ENCODE peak calls at places on chromosomes 4 and X, in four cellular contexts. Q, C, F and B are unnamed samples.

GRCh38 chr4:17614416-17615299 is at the start of gene MED28:
- DNase-seq in Q (peak), C (peak), F (peak), B (peak)

GRCh38 chr4:102143433-102143832 is 201.8 kb downstream of the SLC39A8 start:
- DNase-seq in Q (no peak), C (no peak), F (no peak), B (no peak)

GRCh38 chr4:128871948-128872347 is 62.4 kb downstream of the JADE1 start:
- DNase-seq in Q (peak), C (no peak), F (peak), B (peak)

GRCh38 chr4:77762531-77762930 is 56.6 kb downstream of the CNOT6L start:
- DNase-seq in Q (no peak), C (no peak), F (no peak), B (no peak)

GRCh38 chr4:187204389-187204920 is 480.8 kb upstream of the FAT1 start:
- DNase-seq in Q (no peak), C (no peak), F (peak), B (peak)

GRCh38 chr4:37431417-37431743 is 186.8 kb downstream of the NWD2 start:
- DNase-seq in Q (no peak), C (no peak), F (no peak), B (no peak)

GRCh38 chr4:16466581-16466980 is 240.3 kb upstream of the TAPT1 start:
- DNase-seq in Q (no peak), C (no peak), F (no peak), B (no peak)

GRCh38 chr4:133866328-133866699 is 335.3 kb downstream of the PABPC4L start:
- DNase-seq in Q (no peak), C (no peak), F (peak), B (peak)

GRCh38 chr4:61397174-61397573 is 197.0 kb downstream of the ADGRL3 start:
- DNase-seq in Q (no peak), C (no peak), F (no peak), B (peak)

GRCh38 chr4:726235-726787 is 20.7 kb downstream of the PCGF3 start:
- DNase-seq in Q (no peak), C (peak), F (no peak), B (peak)

GRCh38 chr4:8777320-8778196 is 94.1 kb downstream of the HMX1 start:
- DNase-seq in Q (no peak), C (no peak), F (no peak), B (no peak)

GRCh38 chrX:70762285-70762684 is 146.2 kb downstream of the TEX11 start:
- DNase-seq in Q (no peak), C (no peak), F (no peak), B (no peak)

GRCh38 chr4:14568356-14568755 is 433.9 kb upstream of the CPEB2 start:
- DNase-seq in Q (no peak), C (no peak), F (peak), B (peak)

GRCh38 chrX:153922932-153923857 is 2.9 kb downstream of the ARHGAP4 start:
- DNase-seq in Q (peak), C (peak), F (no peak), B (peak)

GRCh38 chrX:19888419-19888879 is 1.0 kb upstream of the SH3KBP1 start:
- DNase-seq in Q (peak), C (peak), F (peak), B (peak)

GRCh38 chr4:7170012-7170411 is 22.3 kb upstream of the SORCS2 start:
- DNase-seq in Q (no peak), C (no peak), F (no peak), B (no peak)

GRCh38 chrX:131977619-131978018 is 45.5 kb upstream of the STK26 start:
- DNase-seq in Q (no peak), C (no peak), F (peak), B (no peak)

GRCh38 chr4:184806711-184807110 is 19.1 kb downstream of the ACSL1 start:
- DNase-seq in Q (no peak), C (no peak), F (no peak), B (no peak)

GRCh38 chrX:27878862-27879261 is 71.1 kb downstream of the MAGEB10 start:
- DNase-seq in Q (no peak), C (no peak), F (no peak), B (no peak)

GRCh38 chrX:3651272-3651671 is 62.2 kb downstream of the PRKX start:
- DNase-seq in Q (no peak), C (no peak), F (peak), B (peak)

GRCh38 chrX:103584606-103585005 is 709 bp upstream of the TCEAL4 start:
- DNase-seq in Q (no peak), C (no peak), F (peak), B (peak)

GRCh38 chr4:172772781-172773180 is 395.8 kb upstream of the GALNT7 start:
- DNase-seq in Q (no peak), C (no peak), F (no peak), B (no peak)

GRCh38 chr4:122003335-122003734 is 51.5 kb upstream of the TRPC3 start:
- DNase-seq in Q (no peak), C (no peak), F (peak), B (no peak)

GRCh38 chr4:85107553-85107952 is 141.1 kb upstream of the WDFY3 start:
- DNase-seq in Q (no peak), C (no peak), F (no peak), B (no peak)

GRCh38 chr4:1209821-1210220 is 37.4 kb upstream of the SPON2 start:
- DNase-seq in Q (peak), C (peak), F (no peak), B (peak)

GRCh38 chrX:13487731-13488505 is 81.5 kb upstream of the EGFL6 start:
- DNase-seq in Q (peak), C (peak), F (peak), B (peak)

GRCh38 chrX:87516716-87517115 is 886 bp upstream of the KLHL4 start:
- DNase-seq in Q (no peak), C (no peak), F (peak), B (peak)

GRCh38 chr4:176927117-176927516 is 134.4 kb upstream of the VEGFC start:
- DNase-seq in Q (no peak), C (no peak), F (no peak), B (no peak)
- TF ChIP-seq CTCF in Q (no peak), C (no peak), F (no peak), B (no peak)

GRCh38 chrX:9728271-9728670 is 37.4 kb downstream of the GPR143 start:
- DNase-seq in Q (no peak), C (no peak), F (no peak), B (no peak)

GRCh38 chrX:9729161-9729885 is 36.3 kb downstream of the GPR143 start:
- DNase-seq in Q (no peak), C (no peak), F (no peak), B (no peak)

GRCh38 chrX:9730078-9730477 is 35.6 kb downstream of the GPR143 start:
- DNase-seq in Q (no peak), C (no peak), F (no peak), B (no peak)

DNA sequence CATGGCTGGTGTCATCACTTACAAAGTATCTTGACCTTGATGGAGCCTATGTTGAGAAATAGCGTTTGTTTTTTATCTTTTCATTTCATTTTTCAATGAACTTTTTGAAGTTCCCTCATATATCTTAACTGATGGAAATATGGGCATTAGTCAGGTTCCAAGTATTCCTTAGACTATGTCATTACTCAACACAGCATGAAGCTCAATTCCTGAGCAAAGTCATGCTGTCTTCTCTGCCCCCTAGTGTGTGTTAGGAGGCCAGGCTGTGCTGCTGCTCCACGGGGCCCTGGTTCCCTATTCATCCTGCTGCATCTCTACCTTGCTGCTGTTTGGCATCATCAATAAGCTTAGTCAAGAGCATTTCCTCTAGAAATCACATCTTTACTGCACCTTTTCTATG is 40.9 kb downstream of the GPR143 start:
- DNase-seq in Q (no peak), C (no peak), F (peak), B (peak)
- TF ChIP-seq CTCF in Q (no peak), C (no peak), F (peak), B (no peak)

GRCh38 chrX:72048515-72049455 is 82.9 kb downstream of the RTL5 start:
- DNase-seq in Q (no peak), C (no peak), F (no peak), B (no peak)
- TF ChIP-seq CTCF in Q (peak), C (no peak), F (peak), B (no peak)

GRCh38 chr4:106140601-106141000 is 175.4 kb downstream of the TBCK start:
- DNase-seq in Q (no peak), C (no peak), F (no peak), B (peak)
- TF ChIP-seq CTCF in Q (no peak), C (no peak), F (no peak), B (peak)

GRCh38 chrX:107716045-107716684 is 59.4 kb downstream of the TSC22D3 start:
- DNase-seq in Q (no peak), C (no peak), F (no peak), B (no peak)

GRCh38 chrX:107713205-107714195 is 62.1 kb downstream of the TSC22D3 start:
- DNase-seq in Q (no peak), C (no peak), F (no peak), B (no peak)

GRCh38 chrX:107715331-107716044 is 60.1 kb downstream of the TSC22D3 start:
- DNase-seq in Q (no peak), C (no peak), F (no peak), B (peak)

GRCh38 chrX:107712231-107713204 is 63.1 kb downstream of the TSC22D3 start:
- DNase-seq in Q (no peak), C (no peak), F (peak), B (peak)

GRCh38 chrX:107714196-107714811 is 61.3 kb downstream of the TSC22D3 start:
- DNase-seq in Q (no peak), C (no peak), F (no peak), B (no peak)
- TF ChIP-seq CTCF in Q (peak), C (peak), F (peak), B (no peak)

DNA sequence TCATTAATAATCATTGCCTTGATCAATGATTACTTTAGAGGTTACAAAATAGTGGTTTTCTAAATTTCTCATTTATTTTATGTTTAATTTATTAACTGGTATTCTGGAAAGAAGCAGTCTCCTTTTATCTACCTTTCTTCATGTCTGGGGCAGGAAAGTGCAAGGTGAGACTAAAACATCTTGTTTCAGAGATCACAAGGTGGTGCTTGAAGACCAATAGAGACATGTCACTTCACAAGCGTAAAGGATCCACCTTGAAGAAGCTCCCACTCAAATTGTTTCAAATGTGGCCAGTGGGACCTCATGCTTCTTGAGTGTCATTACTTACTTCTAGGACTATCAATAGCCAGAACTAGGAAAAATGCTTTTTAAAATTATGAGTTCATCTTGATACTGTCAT is 1568.7 kb downstream of the RPA4 start:
- DNase-seq in Q (no peak), C (no peak), F (no peak), B (no peak)
- TF ChIP-seq CTCF in Q (no peak), C (no peak), F (no peak), B (no peak)